ENCODE peak calls at places on chromosomes 13 and 19, in eight cellular contexts. Q is HCT116, F is adrenal gland, V is heart left ventricle, E is A549, B is tibial nerve, L is uterus, J is Peyer's patch. H is an unnamed sample.
A peak's percentile ranks its signal among the peaks of the same experiment; 100 is the strongest.

GRCh38 chr13:51125495-51126226 is 14.6 kb upstream of the C13orf42 start:
- DNase-seq in V (peak; percentile 38), E (peak; percentile 69), J (peak; percentile 65), L (peak; percentile 35), B (no peak), Q (peak; percentile 60), F (peak; percentile 57), H (peak; percentile 17)

GRCh38 chr19:18636969-18637629 is at the start of gene KLHL26:
- DNase-seq in F (no peak), E (no peak), L (no peak), Q (no peak), V (no peak), J (no peak), B (no peak), H (peak; percentile 82)

GRCh38 chr19:55134732-55135131 is 14.3 kb downstream of the TNNT1 start:
- DNase-seq in Q (no peak), L (no peak), E (no peak), J (no peak), F (no peak), B (no peak), V (no peak), H (no peak)

GRCh38 chr13:71149498-71150363 is 717.3 kb downstream of the DACH1 start:
- DNase-seq in E (no peak), L (no peak), Q (no peak), B (no peak), J (no peak), V (no peak), F (no peak), H (no peak)

GRCh38 chr13:52348081-52348480 is 57.9 kb downstream of the THSD1 start:
- DNase-seq in B (no peak), V (no peak), F (no peak), L (no peak), Q (peak; percentile 34), E (peak; percentile 13), J (no peak), H (peak; percentile 26)

GRCh38 chr19:7550169-7550770 is 14.8 kb downstream of the PNPLA6 start:
- DNase-seq in B (no peak), J (no peak), V (no peak), Q (no peak), E (no peak), F (peak; percentile 20), L (no peak), H (no peak)

GRCh38 chr19:51259348-51260245 is 8.7 kb downstream of the SIGLECL1 start:
- DNase-seq in L (no peak), J (peak; percentile 47), V (peak; percentile 12), E (peak; percentile 50), B (no peak), Q (peak; percentile 41), F (peak; percentile 21), H (no peak)

GRCh38 chr13:107117327-107118012 is 549.5 kb upstream of the ARGLU1 start:
- DNase-seq in F (no peak), B (no peak), E (no peak), J (no peak), V (no peak), Q (no peak), L (no peak), H (no peak)

GRCh38 chr13:101267656-101268055 is 148.7 kb downstream of the NALCN start:
- DNase-seq in E (no peak), Q (no peak), B (no peak), V (no peak), F (no peak), J (no peak), L (no peak), H (peak; percentile 79)

GRCh38 chr13:26658491-26658890 is 101.0 kb downstream of the WASF3 start:
- DNase-seq in F (no peak), Q (no peak), L (no peak), E (no peak), B (no peak), V (no peak), J (no peak), H (no peak)

GRCh38 chr19:39507715-39508364 is 7.1 kb upstream of the SELENOV start:
- DNase-seq in Q (no peak), L (no peak), B (no peak), F (no peak), V (no peak), J (no peak), E (no peak), H (no peak)

GRCh38 chr13:20547479-20547908 is 19.5 kb upstream of the IFT88 start:
- DNase-seq in F (no peak), Q (no peak), V (no peak), L (no peak), B (no peak), E (peak; percentile 43), J (peak; percentile 79), H (no peak)

GRCh38 chr13:47661076-47661475 is 340.0 kb downstream of the SUCLA2 start:
- DNase-seq in V (no peak), B (no peak), F (no peak), Q (no peak), J (no peak), E (no peak), L (no peak), H (no peak)

DNA sequence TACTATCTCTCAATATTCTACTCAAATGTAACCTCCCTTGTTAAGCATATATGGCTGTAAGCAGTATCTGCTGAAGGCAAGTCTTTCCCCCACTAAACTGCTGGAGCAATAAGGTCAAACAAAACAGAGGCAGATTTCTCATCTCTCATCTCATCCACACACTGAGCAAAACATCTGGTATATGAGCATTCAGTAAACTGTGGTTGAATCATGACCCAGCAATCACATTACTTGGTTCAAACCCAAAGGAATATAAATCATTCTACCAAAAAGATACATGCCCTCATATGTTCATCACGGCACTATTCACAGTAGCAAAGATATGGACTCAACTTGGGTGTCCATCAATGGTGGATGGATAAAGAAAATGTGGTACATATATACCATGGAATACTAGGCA is 344.4 kb downstream of the SUCLA2 start:
- DNase-seq in F (no peak), E (no peak), L (no peak), Q (no peak), B (no peak), J (no peak), V (no peak), H (no peak)
- TF ChIP-seq POLR2A in F (no peak), E (no peak), L (no peak), Q (no peak), B (no peak), J (no peak), V (no peak), H (no peak)

GRCh38 chr19:16919496-16919895 is 30.7 kb downstream of the F2RL3 start:
- DNase-seq in E (no peak), J (no peak), Q (no peak), L (no peak), B (no peak), V (no peak), F (no peak), H (no peak)

GRCh38 chr19:16922592-16922934 is 33.8 kb downstream of the F2RL3 start:
- DNase-seq in L (no peak), B (no peak), Q (no peak), E (no peak), V (no peak), F (no peak), J (no peak), H (no peak)

GRCh38 chr19:16920816-16921529 is 32.2 kb downstream of the F2RL3 start:
- DNase-seq in L (no peak), E (no peak), F (peak; percentile 87), B (no peak), V (no peak), Q (peak; percentile 42), J (no peak), H (peak; percentile 81)

GRCh38 chr19:16922949-16923348 is 34.1 kb downstream of the F2RL3 start:
- DNase-seq in F (no peak), Q (no peak), J (no peak), E (no peak), V (no peak), B (no peak), L (no peak), H (no peak)

DNA sequence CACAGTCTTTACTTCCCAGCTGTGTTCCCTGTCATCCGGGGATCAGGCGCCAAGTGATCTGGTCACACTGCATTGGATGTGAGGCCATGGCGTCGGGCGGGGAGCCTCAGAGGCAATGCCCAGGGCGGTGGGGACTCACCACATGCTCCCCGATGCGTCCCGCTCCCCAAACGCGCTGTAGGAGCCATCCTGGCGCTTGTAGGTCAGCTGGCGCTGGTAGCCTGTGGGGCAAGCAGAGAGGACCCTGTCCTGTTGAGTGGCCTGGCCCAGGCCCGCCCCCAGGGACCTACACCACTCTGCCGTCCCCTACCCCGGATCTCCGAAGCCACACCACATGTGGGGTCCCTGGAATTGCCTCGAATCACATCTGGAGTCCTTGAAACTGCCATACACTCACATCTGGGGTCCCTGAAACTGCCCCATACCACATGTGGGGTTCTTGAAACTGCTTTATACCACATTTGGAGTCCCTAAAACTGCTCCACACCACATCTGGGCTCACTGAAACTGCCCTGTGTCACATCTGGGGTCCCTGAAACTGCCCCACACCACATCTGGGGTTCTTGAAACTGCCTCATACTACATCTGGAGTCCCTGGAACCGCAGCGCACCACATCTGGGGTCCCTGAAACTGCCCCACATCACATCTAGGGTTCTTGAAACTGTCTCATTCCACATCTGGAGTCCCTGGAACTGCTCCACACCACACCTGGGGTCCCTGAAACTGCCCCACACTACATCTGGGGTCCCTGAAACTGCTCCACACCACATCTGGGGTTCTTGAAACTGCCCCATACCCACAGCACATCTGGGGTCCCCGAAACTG is 33.2 kb downstream of the F2RL3 start:
- DNase-seq in F (no peak), E (no peak), B (no peak), J (no peak), V (no peak), Q (no peak), L (no peak), H (no peak)
- TF ChIP-seq POLR2A in F (no peak), E (no peak), B (no peak), J (no peak), V (no peak), Q (no peak), L (no peak), H (no peak)

GRCh38 chr19:4174895-4175668 is 7.3 kb downstream of the SIRT6 start:
- DNase-seq in B (no peak), E (no peak), F (no peak), Q (no peak), V (no peak), J (no peak), L (no peak), H (no peak)
- TF ChIP-seq POLR2A in B (no peak), E (no peak), F (no peak), Q (no peak), V (no peak), J (no peak), L (no peak), H (no peak)

GRCh38 chr19:10255358-10255757 is 3.3 kb downstream of the MRPL4 start:
- DNase-seq in E (no peak), J (no peak), B (no peak), V (no peak), L (no peak), F (no peak), Q (no peak), H (no peak)

GRCh38 chr19:10254244-10254643 is 2.2 kb downstream of the MRPL4 start:
- DNase-seq in L (no peak), V (no peak), E (no peak), B (no peak), F (no peak), Q (no peak), J (no peak), H (no peak)

GRCh38 chr19:10252707-10253106 is 693 bp downstream of the MRPL4 start:
- DNase-seq in F (no peak), V (no peak), Q (no peak), L (no peak), B (no peak), E (no peak), J (no peak), H (no peak)

GRCh38 chr19:10256551-10256950 is 4.5 kb downstream of the MRPL4 start:
- DNase-seq in Q (no peak), L (no peak), F (no peak), V (no peak), J (no peak), B (no peak), E (no peak), H (no peak)

GRCh38 chr19:10251792-10252694 is at the start of gene MRPL4:
- DNase-seq in Q (peak; percentile 97), L (peak; percentile 98), F (peak; percentile 99), B (peak; percentile 94), E (peak; percentile 97), J (peak; percentile 98), V (peak; percentile 98), H (peak; percentile 84)
- TF ChIP-seq POLR2A in Q (no peak), L (peak; percentile 63), F (peak; percentile 52), B (peak; percentile 53), E (peak; percentile 52), J (peak; percentile 59), V (peak; percentile 77), H (peak; percentile 86)

H was measured in H54.